ENCODE peak calls at places on chromosome 5, in six cellular contexts. Z is activated naive CD4-positive, alpha-beta T cell; W is stimulated activated CD8-positive, alpha-beta memory T cell treated with anti-CD3 and anti-CD28 coated beads, Interleukin-2, amount 100 ng/mL, for 1 hour; U is NCI-H1092; V is NT2/D1; D is mucosa of descending colon. X is an unnamed sample.
A peak's percentile ranks its signal among the peaks of the same experiment; 100 is the strongest.

GRCh38 chr5:10736354-10736753 is 24.7 kb downstream of the DAP start:
- DNase-seq in Z (no peak), W (no peak), U (no peak), V (no peak), D (no peak), X (no peak)

GRCh38 chr5:116157902-116158301 is 73.1 kb downstream of the COMMD10 start:
- DNase-seq in Z (no peak), W (no peak), U (no peak), V (no peak), D (no peak), X (no peak)

GRCh38 chr5:143685416-143685815 is 126.5 kb upstream of the HMHB1 start:
- DNase-seq in Z (no peak), W (no peak), U (no peak), V (no peak), D (no peak), X (no peak)

GRCh38 chr5:7857918-7858632 is 7.1 kb upstream of the CFAP90 start:
- DNase-seq in Z (no peak), W (no peak), U (no peak), V (no peak), D (no peak), X (no peak)

GRCh38 chr5:7886849-7887460 is 18.0 kb downstream of the MTRR start:
- DNase-seq in Z (no peak), W (no peak), U (peak; percentile 8), V (no peak), D (no peak), X (peak; percentile 18)

GRCh38 chr5:62256161-62257017 is 49.6 kb upstream of the KIF2A start:
- DNase-seq in Z (peak; percentile 1), W (no peak), U (no peak), V (no peak), D (no peak), X (no peak)

GRCh38 chr5:40679071-40679997 is at the start of gene PTGER4:
- DNase-seq in Z (peak; percentile 74), W (peak; percentile 88), U (no peak), V (no peak), D (peak; percentile 96), X (peak; percentile 95)

GRCh38 chr5:87850843-87851242 is 417.8 kb downstream of the TMEM161B start:
- DNase-seq in Z (no peak), W (no peak), U (no peak), V (no peak), D (no peak), X (no peak)

GRCh38 chr5:56620903-56621680 is 194.3 kb upstream of the MAP3K1 start:
- DNase-seq in Z (no peak), W (no peak), U (no peak), V (no peak), D (no peak), X (no peak)

GRCh38 chr5:149455889-149456409 is 76.9 kb upstream of the IL17B start:
- DNase-seq in Z (no peak), W (no peak), U (no peak), V (no peak), D (no peak), X (no peak)

GRCh38 chr5:166725585-166725984 is 1565.9 kb upstream of the WWC1 start:
- DNase-seq in Z (no peak), W (no peak), U (no peak), V (no peak), D (no peak), X (no peak)

GRCh38 chr5:134438641-134439621 is 27.2 kb upstream of the CDKN2AIPNL start:
- DNase-seq in Z (no peak), W (no peak), U (no peak), V (no peak), D (peak; percentile 66), X (peak; percentile 60)

GRCh38 chr5:72079288-72079687 is 28.0 kb upstream of the MAP1B start:
- DNase-seq in Z (no peak), W (no peak), U (no peak), V (no peak), D (no peak), X (peak; percentile 54)